ENCODE peak calls at places on chromosomes 3 and 15, in eight cellular contexts. One of them, this sample, is unnamed.

GRCh38 chr3:187012609-187013051 is 82.3 kb downstream of the ST6GAL1 start:
- DNase-seq in prostate gland: no peak
- DNase-seq in stomach: no peak
- DNase-seq in colonic mucosa: no peak
- DNase-seq in adipocyte: no peak
- DNase-seq in CD8-positive, alpha-beta memory T cell: peak; percentile 62
- DNase-seq in IMR-90: peak; percentile 64
- DNase-seq in mesendoderm: no peak
- DNase-seq in this sample: no peak

GRCh38 chr3:68904578-68904977 is 27.8 kb downstream of the TAFA4 start:
- DNase-seq in stomach: no peak
- DNase-seq in colonic mucosa: no peak
- DNase-seq in mesendoderm: peak; percentile 10
- DNase-seq in adipocyte: no peak
- DNase-seq in CD8-positive, alpha-beta memory T cell: no peak
- DNase-seq in prostate gland: no peak
- DNase-seq in IMR-90: no peak
- DNase-seq in this sample: no peak

GRCh38 chr15:53739651-53740050 is 19.8 kb downstream of the WDR72 start:
- DNase-seq in adipocyte: no peak
- DNase-seq in mesendoderm: no peak
- DNase-seq in prostate gland: no peak
- DNase-seq in IMR-90: no peak
- DNase-seq in colonic mucosa: no peak
- DNase-seq in stomach: no peak
- DNase-seq in CD8-positive, alpha-beta memory T cell: no peak
- DNase-seq in this sample: no peak

GRCh38 chr3:25441234-25441856 is 13.3 kb downstream of the RARB start:
- DNase-seq in colonic mucosa: peak; percentile 30
- DNase-seq in CD8-positive, alpha-beta memory T cell: no peak
- DNase-seq in stomach: no peak
- DNase-seq in prostate gland: no peak
- DNase-seq in adipocyte: no peak
- DNase-seq in mesendoderm: peak; percentile 20
- DNase-seq in IMR-90: no peak
- DNase-seq in this sample: no peak

GRCh38 chr3:182182531-182182968 is 470.8 kb downstream of the SOX2 start:
- DNase-seq in IMR-90: no peak
- DNase-seq in colonic mucosa: no peak
- DNase-seq in CD8-positive, alpha-beta memory T cell: no peak
- DNase-seq in stomach: no peak
- DNase-seq in adipocyte: no peak
- DNase-seq in mesendoderm: no peak
- DNase-seq in prostate gland: no peak
- DNase-seq in this sample: no peak

GRCh38 chr3:127734754-127735473 is 62.2 kb downstream of the ABTB1 start:
- DNase-seq in colonic mucosa: no peak
- DNase-seq in stomach: no peak
- DNase-seq in prostate gland: no peak
- DNase-seq in mesendoderm: peak; percentile 90
- DNase-seq in adipocyte: peak; percentile 80
- DNase-seq in IMR-90: peak; percentile 98
- DNase-seq in CD8-positive, alpha-beta memory T cell: no peak
- DNase-seq in this sample: peak; percentile 69

GRCh38 chr15:83210619-83211018 is 3.0 kb upstream of the HDGFL3 start:
- DNase-seq in colonic mucosa: no peak
- DNase-seq in mesendoderm: no peak
- DNase-seq in adipocyte: no peak
- DNase-seq in prostate gland: peak; percentile 54
- DNase-seq in stomach: no peak
- DNase-seq in IMR-90: no peak
- DNase-seq in CD8-positive, alpha-beta memory T cell: no peak
- DNase-seq in this sample: no peak

GRCh38 chr15:50210462-50211264 is 28.7 kb downstream of the SLC27A2 start:
- DNase-seq in IMR-90: no peak
- DNase-seq in adipocyte: no peak
- DNase-seq in stomach: peak; percentile 39
- DNase-seq in prostate gland: no peak
- DNase-seq in colonic mucosa: peak; percentile 89
- DNase-seq in mesendoderm: peak; percentile 71
- DNase-seq in CD8-positive, alpha-beta memory T cell: no peak
- DNase-seq in this sample: no peak

GRCh38 chr3:149278911-149279310 is 54.5 kb downstream of the TM4SF18 start:
- DNase-seq in stomach: no peak
- DNase-seq in IMR-90: no peak
- DNase-seq in adipocyte: no peak
- DNase-seq in prostate gland: no peak
- DNase-seq in colonic mucosa: no peak
- DNase-seq in CD8-positive, alpha-beta memory T cell: no peak
- DNase-seq in mesendoderm: no peak
- DNase-seq in this sample: no peak

GRCh38 chr3:17258823-17259436 is 374.2 kb downstream of the PLCL2 start:
- DNase-seq in adipocyte: peak; percentile 81
- DNase-seq in mesendoderm: peak; percentile 27
- DNase-seq in colonic mucosa: no peak
- DNase-seq in CD8-positive, alpha-beta memory T cell: peak; percentile 26
- DNase-seq in prostate gland: no peak
- DNase-seq in stomach: no peak
- DNase-seq in IMR-90: peak; percentile 39
- DNase-seq in this sample: no peak

GRCh38 chr3:168865022-168865551 is 769.4 kb upstream of the GOLIM4 start:
- DNase-seq in CD8-positive, alpha-beta memory T cell: no peak
- DNase-seq in prostate gland: no peak
- DNase-seq in mesendoderm: peak; percentile 28
- DNase-seq in IMR-90: peak; percentile 48
- DNase-seq in stomach: no peak
- DNase-seq in adipocyte: peak; percentile 83
- DNase-seq in colonic mucosa: peak; percentile 41
- DNase-seq in this sample: no peak

GRCh38 chr15:89132611-89133242 is 44.5 kb downstream of the ABHD2 start:
- DNase-seq in mesendoderm: no peak
- DNase-seq in colonic mucosa: no peak
- DNase-seq in IMR-90: no peak
- DNase-seq in CD8-positive, alpha-beta memory T cell: no peak
- DNase-seq in prostate gland: no peak
- DNase-seq in stomach: no peak
- DNase-seq in adipocyte: no peak
- DNase-seq in this sample: peak; percentile 57

GRCh38 chr3:51621091-51621892 is 49.8 kb upstream of the TEX264 start:
- DNase-seq in IMR-90: peak; percentile 18
- DNase-seq in adipocyte: peak; percentile 70
- DNase-seq in prostate gland: no peak
- DNase-seq in colonic mucosa: no peak
- DNase-seq in mesendoderm: peak; percentile 5
- DNase-seq in stomach: no peak
- DNase-seq in CD8-positive, alpha-beta memory T cell: no peak
- DNase-seq in this sample: no peak

GRCh38 chr15:45112592-45113379 is 1.2 kb downstream of the DUOX2 start:
- DNase-seq in CD8-positive, alpha-beta memory T cell: no peak
- DNase-seq in mesendoderm: no peak
- DNase-seq in IMR-90: no peak
- DNase-seq in prostate gland: no peak
- DNase-seq in stomach: no peak
- DNase-seq in adipocyte: no peak
- DNase-seq in colonic mucosa: no peak
- DNase-seq in this sample: peak; percentile 45
- H3K27me3 ChIP-seq in CD8-positive, alpha-beta memory T cell: peaks cover 62% of the 10 kb centered on the region
- H3K27me3 ChIP-seq in mesendoderm: peaks cover 75% of the 10 kb centered on the region
- H3K27me3 ChIP-seq in IMR-90: peaks cover 86% of the 10 kb centered on the region
- H3K27me3 ChIP-seq in prostate gland: peaks cover 46% of the 10 kb centered on the region
- H3K27me3 ChIP-seq in stomach: peaks cover 99% of the 10 kb centered on the region
- H3K27me3 ChIP-seq in adipocyte: peaks cover 81% of the 10 kb centered on the region
- H3K27me3 ChIP-seq in colonic mucosa: peaks cover 57% of the 10 kb centered on the region
- H3K27me3 ChIP-seq in this sample: no peaks in the 10 kb centered on the region

GRCh38 chr15:41774873-41775417 is 661 bp downstream of the MAPKBP1 start:
- DNase-seq in colonic mucosa: peak; percentile 20
- DNase-seq in prostate gland: no peak
- DNase-seq in stomach: no peak
- DNase-seq in mesendoderm: no peak
- DNase-seq in adipocyte: no peak
- DNase-seq in IMR-90: no peak
- DNase-seq in CD8-positive, alpha-beta memory T cell: no peak
- DNase-seq in this sample: no peak
- H3K4me1 ChIP-seq in colonic mucosa: peaks cover 11% of the 10 kb centered on the region
- H3K4me1 ChIP-seq in prostate gland: no peaks in the 10 kb centered on the region
- H3K4me1 ChIP-seq in stomach: peaks cover 61% of the 10 kb centered on the region
- H3K4me1 ChIP-seq in mesendoderm: peaks cover 24% of the 10 kb centered on the region
- H3K4me1 ChIP-seq in adipocyte: peaks cover 58% of the 10 kb centered on the region
- H3K4me1 ChIP-seq in IMR-90: peaks cover 19% of the 10 kb centered on the region
- H3K4me1 ChIP-seq in CD8-positive, alpha-beta memory T cell: peaks cover 51% of the 10 kb centered on the region
- H3K4me1 ChIP-seq in this sample: peaks cover 11% of the 10 kb centered on the region

GRCh38 chr15:101348015-101348414 is 53.0 kb upstream of the SNRPA1 start:
- DNase-seq in stomach: no peak
- DNase-seq in IMR-90: no peak
- DNase-seq in colonic mucosa: no peak
- DNase-seq in prostate gland: no peak
- DNase-seq in CD8-positive, alpha-beta memory T cell: no peak
- DNase-seq in mesendoderm: peak; percentile 28
- DNase-seq in adipocyte: no peak
- DNase-seq in this sample: no peak

GRCh38 chr15:101347454-101347853 is 52.4 kb upstream of the SNRPA1 start:
- DNase-seq in stomach: no peak
- DNase-seq in mesendoderm: no peak
- DNase-seq in CD8-positive, alpha-beta memory T cell: no peak
- DNase-seq in colonic mucosa: no peak
- DNase-seq in adipocyte: no peak
- DNase-seq in IMR-90: no peak
- DNase-seq in prostate gland: no peak
- DNase-seq in this sample: no peak

GRCh38 chr15:101337976-101338375 is 42.9 kb upstream of the SNRPA1 start:
- DNase-seq in colonic mucosa: no peak
- DNase-seq in mesendoderm: no peak
- DNase-seq in IMR-90: no peak
- DNase-seq in stomach: no peak
- DNase-seq in prostate gland: no peak
- DNase-seq in CD8-positive, alpha-beta memory T cell: no peak
- DNase-seq in adipocyte: no peak
- DNase-seq in this sample: no peak

GRCh38 chr15:101346928-101347327 is 51.9 kb upstream of the SNRPA1 start:
- DNase-seq in stomach: no peak
- DNase-seq in mesendoderm: no peak
- DNase-seq in prostate gland: no peak
- DNase-seq in adipocyte: no peak
- DNase-seq in IMR-90: no peak
- DNase-seq in colonic mucosa: no peak
- DNase-seq in CD8-positive, alpha-beta memory T cell: no peak
- DNase-seq in this sample: no peak

DNA sequence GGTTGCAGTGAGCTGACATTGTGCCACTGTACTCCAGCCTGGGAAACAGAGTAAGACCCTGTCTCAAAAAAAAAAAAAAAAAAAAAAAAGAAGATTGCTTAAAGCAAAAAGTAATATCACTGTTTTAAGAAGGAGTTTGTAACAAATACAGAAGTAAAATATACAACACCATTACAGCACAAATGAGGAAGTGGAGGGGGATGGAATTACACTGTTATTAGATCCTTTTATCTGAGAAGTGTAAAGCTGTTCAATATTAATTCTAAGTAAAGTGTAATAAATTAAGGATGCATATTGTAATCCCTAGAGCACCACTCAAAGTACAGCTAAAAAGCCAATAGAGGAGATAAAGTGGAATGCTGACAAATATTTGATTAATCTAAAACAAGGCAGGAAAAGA is 47.0 kb upstream of the SNRPA1 start:
- DNase-seq in adipocyte: no peak
- DNase-seq in CD8-positive, alpha-beta memory T cell: no peak
- DNase-seq in mesendoderm: no peak
- DNase-seq in colonic mucosa: no peak
- DNase-seq in stomach: no peak
- DNase-seq in prostate gland: no peak
- DNase-seq in IMR-90: no peak
- DNase-seq in this sample: no peak
- H3K27me3 ChIP-seq in adipocyte: peaks cover 22% of the 10 kb centered on the region
- H3K27me3 ChIP-seq in CD8-positive, alpha-beta memory T cell: peaks cover 3% of the 10 kb centered on the region
- H3K27me3 ChIP-seq in mesendoderm: no peaks in the 10 kb centered on the region
- H3K27me3 ChIP-seq in colonic mucosa: no peaks in the 10 kb centered on the region
- H3K27me3 ChIP-seq in stomach: peaks cover 4% of the 10 kb centered on the region
- H3K27me3 ChIP-seq in prostate gland: no peaks in the 10 kb centered on the region
- H3K27me3 ChIP-seq in IMR-90: peaks cover 21% of the 10 kb centered on the region
- H3K27me3 ChIP-seq in this sample: no peaks in the 10 kb centered on the region

GRCh38 chr15:40100947-40101905 is 7.5 kb downstream of the BMF start:
- DNase-seq in adipocyte: no peak
- DNase-seq in CD8-positive, alpha-beta memory T cell: no peak
- DNase-seq in colonic mucosa: no peak
- DNase-seq in prostate gland: no peak
- DNase-seq in stomach: no peak
- DNase-seq in mesendoderm: no peak
- DNase-seq in IMR-90: peak; percentile 50
- DNase-seq in this sample: no peak

GRCh38 chr15:40097968-40098476 is 10.7 kb downstream of the BMF start:
- DNase-seq in adipocyte: no peak
- DNase-seq in CD8-positive, alpha-beta memory T cell: no peak
- DNase-seq in stomach: peak; percentile 73
- DNase-seq in prostate gland: peak; percentile 42
- DNase-seq in colonic mucosa: peak; percentile 78
- DNase-seq in IMR-90: no peak
- DNase-seq in mesendoderm: no peak
- DNase-seq in this sample: peak; percentile 86

GRCh38 chr15:40103124-40103858 is 5.4 kb downstream of the BMF start:
- DNase-seq in prostate gland: peak; percentile 96
- DNase-seq in IMR-90: peak; percentile 79
- DNase-seq in stomach: peak; percentile 94
- DNase-seq in CD8-positive, alpha-beta memory T cell: no peak
- DNase-seq in adipocyte: peak; percentile 94
- DNase-seq in colonic mucosa: peak; percentile 90
- DNase-seq in mesendoderm: peak; percentile 91
- DNase-seq in this sample: peak; percentile 94

GRCh38 chr15:40098489-40099261 is 10.0 kb downstream of the BMF start:
- DNase-seq in CD8-positive, alpha-beta memory T cell: peak; percentile 15
- DNase-seq in adipocyte: peak; percentile 97
- DNase-seq in stomach: peak; percentile 82
- DNase-seq in prostate gland: peak; percentile 89
- DNase-seq in IMR-90: peak; percentile 98
- DNase-seq in mesendoderm: peak; percentile 92
- DNase-seq in colonic mucosa: peak; percentile 80
- DNase-seq in this sample: no peak

DNA sequence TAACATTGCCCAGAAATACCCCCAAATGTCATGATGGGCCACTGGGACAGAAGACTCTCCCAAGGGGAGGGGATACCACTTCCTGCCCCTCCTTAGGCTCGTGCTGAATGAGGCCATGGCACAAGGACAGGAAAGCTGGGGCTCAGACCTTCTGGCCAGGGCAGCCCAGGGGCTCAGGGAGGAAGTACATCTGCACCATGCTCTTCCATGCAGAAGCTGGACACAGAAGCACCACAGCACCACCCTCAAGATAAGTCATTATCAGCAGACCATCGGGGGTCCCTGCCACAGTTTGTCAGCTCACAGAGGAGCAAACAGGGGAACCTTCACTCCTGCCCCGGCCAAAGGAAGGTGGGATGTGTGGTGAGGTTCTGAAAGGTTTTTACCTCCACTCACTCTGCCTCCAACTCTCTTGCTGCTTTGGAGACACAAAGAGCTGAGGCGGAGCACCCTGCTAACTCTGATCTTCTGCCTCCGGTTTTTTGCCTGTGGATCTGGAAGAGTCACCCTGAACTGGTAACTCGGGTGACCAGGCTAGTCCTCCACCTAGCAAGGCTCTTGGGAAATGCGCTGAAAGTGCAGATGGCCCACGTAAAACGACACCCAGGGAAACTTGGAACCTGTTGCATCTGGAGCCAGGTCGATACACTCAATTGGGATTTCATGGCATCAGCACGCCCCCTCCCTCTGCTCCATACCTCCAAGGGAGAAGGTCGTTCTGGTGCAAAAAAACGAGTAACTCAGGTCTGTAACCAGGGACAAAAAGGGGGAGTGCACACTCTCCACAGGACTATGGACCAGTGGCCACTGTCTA is 8.3 kb downstream of the BMF start:
- DNase-seq in stomach: no peak
- DNase-seq in prostate gland: no peak
- DNase-seq in colonic mucosa: no peak
- DNase-seq in CD8-positive, alpha-beta memory T cell: no peak
- DNase-seq in mesendoderm: no peak
- DNase-seq in IMR-90: no peak
- DNase-seq in adipocyte: no peak
- DNase-seq in this sample: no peak
- H3K4me1 ChIP-seq in stomach: peaks cover 100% of the 10 kb centered on the region
- H3K4me1 ChIP-seq in prostate gland: peaks cover 66% of the 10 kb centered on the region
- H3K4me1 ChIP-seq in colonic mucosa: peaks cover 51% of the 10 kb centered on the region
- H3K4me1 ChIP-seq in CD8-positive, alpha-beta memory T cell: peaks cover 55% of the 10 kb centered on the region
- H3K4me1 ChIP-seq in mesendoderm: peaks cover 38% of the 10 kb centered on the region
- H3K4me1 ChIP-seq in IMR-90: peaks cover 68% of the 10 kb centered on the region
- H3K4me1 ChIP-seq in adipocyte: peaks cover 65% of the 10 kb centered on the region
- H3K4me1 ChIP-seq in this sample: peaks cover 52% of the 10 kb centered on the region